ENCODE peak calls at places on chromosomes 16 and 17, in seven cellular contexts. D is HCT116, W is GM12878, Y is SK-N-SH, G is H1, I is HepG2, M is K562. Z is an unnamed sample.

GRCh38 chr16:66266436-66267286 is 99.8 kb upstream of the CDH5 start:
- DNase-seq in Y (peak), G (no peak), I (no peak), W (no peak), M (no peak), D (no peak), Z (no peak)

GRCh38 chr16:6695666-6696065 is 637.0 kb upstream of the RBFOX1 start:
- DNase-seq in W (no peak), D (no peak), G (no peak), Y (no peak), I (no peak), M (no peak), Z (no peak)

GRCh38 chr17:47739150-47739549 is 6.1 kb downstream of the TBX21 start:
- DNase-seq in I (no peak), G (no peak), D (no peak), W (no peak), M (no peak), Y (no peak), Z (no peak)

GRCh38 chr16:530111-530817 is 2.8 kb downstream of the CAPN15 start:
- DNase-seq in W (no peak), I (no peak), D (no peak), Y (no peak), G (no peak), M (no peak), Z (no peak)

GRCh38 chr17:67751101-67752074 is 33.7 kb downstream of the NOL11 start:
- DNase-seq in I (no peak), W (no peak), G (no peak), M (no peak), Y (no peak), D (no peak), Z (no peak)

GRCh38 chr17:33687831-33688230 is 394.7 kb upstream of the ASIC2 start:
- DNase-seq in M (no peak), G (no peak), W (no peak), Y (no peak), I (no peak), D (no peak), Z (no peak)

GRCh38 chr17:77597421-77598240 is 360.9 kb upstream of the TNRC6C start:
- DNase-seq in Y (no peak), G (no peak), D (no peak), W (no peak), I (no peak), M (no peak), Z (no peak)

GRCh38 chr16:20628213-20628612 is 52.0 kb upstream of the ACSM2B start:
- DNase-seq in M (no peak), I (no peak), Y (no peak), D (no peak), W (no peak), G (no peak), Z (no peak)

GRCh38 chr17:51059781-51060180 is 60.9 kb downstream of the SPAG9 start:
- DNase-seq in W (no peak), D (no peak), Y (no peak), M (no peak), I (peak), G (no peak), Z (no peak)

GRCh38 chr17:50028207-50029120 is 27.4 kb upstream of the ITGA3 start:
- DNase-seq in G (no peak), Y (peak), W (no peak), I (no peak), D (no peak), M (no peak), Z (no peak)

GRCh38 chr16:4695473-4696171 is 2.3 kb downstream of the NUDT16L1 start:
- DNase-seq in G (no peak), W (no peak), D (no peak), I (no peak), Y (no peak), M (no peak), Z (no peak)

GRCh38 chr17:50100921-50101345 is 5.8 kb downstream of the PDK2 start:
- DNase-seq in W (no peak), Y (no peak), M (no peak), G (no peak), D (no peak), I (no peak), Z (no peak)

GRCh38 chr17:63819585-63820537 is 7.4 kb upstream of the PSMC5 start:
- DNase-seq in Y (no peak), D (no peak), G (no peak), I (no peak), W (no peak), M (no peak), Z (no peak)

GRCh38 chr17:73738751-73739575 is 94.7 kb upstream of the SDK2 start:
- DNase-seq in G (no peak), Y (no peak), W (no peak), M (no peak), D (no peak), I (no peak), Z (no peak)

GRCh38 chr17:79363552-79364275 is 247.1 kb downstream of the RBFOX3 start:
- DNase-seq in Y (no peak), W (no peak), M (no peak), D (no peak), G (no peak), I (no peak), Z (no peak)

GRCh38 chr17:55238931-55239297 is 25.8 kb upstream of the HLF start:
- DNase-seq in M (peak), I (peak), G (no peak), Y (peak), D (no peak), W (no peak), Z (no peak)

GRCh38 chr17:55458977-55459376 is 37.3 kb upstream of the MMD start:
- DNase-seq in I (no peak), M (no peak), W (no peak), G (no peak), Y (no peak), D (peak), Z (no peak)

GRCh38 chr16:47493358-47494337 is 32.5 kb downstream of the PHKB start:
- DNase-seq in D (no peak), I (no peak), G (no peak), Y (no peak), M (no peak), W (peak), Z (no peak)
- TF ChIP-seq JUND in D (no peak), I (no peak), G (no peak), Y (no peak), M (no peak), W (no peak), Z (no peak)

GRCh38 chr16:11297492-11298142 is 16.5 kb upstream of the PRM1 start:
- DNase-seq in D (no peak), I (peak), G (no peak), W (peak), M (peak), Y (peak), Z (peak)
- TF ChIP-seq JUND in D (no peak), I (no peak), G (no peak), W (peak), M (no peak), Y (no peak), Z (no peak)

GRCh38 chr16:74650966-74651567 is 15.6 kb downstream of the RFWD3 start:
- DNase-seq in G (no peak), D (peak), Y (peak), I (peak), W (no peak), M (no peak), Z (no peak)
- TF ChIP-seq JUND in G (no peak), D (no peak), Y (no peak), I (no peak), W (no peak), M (no peak), Z (no peak)

DNA sequence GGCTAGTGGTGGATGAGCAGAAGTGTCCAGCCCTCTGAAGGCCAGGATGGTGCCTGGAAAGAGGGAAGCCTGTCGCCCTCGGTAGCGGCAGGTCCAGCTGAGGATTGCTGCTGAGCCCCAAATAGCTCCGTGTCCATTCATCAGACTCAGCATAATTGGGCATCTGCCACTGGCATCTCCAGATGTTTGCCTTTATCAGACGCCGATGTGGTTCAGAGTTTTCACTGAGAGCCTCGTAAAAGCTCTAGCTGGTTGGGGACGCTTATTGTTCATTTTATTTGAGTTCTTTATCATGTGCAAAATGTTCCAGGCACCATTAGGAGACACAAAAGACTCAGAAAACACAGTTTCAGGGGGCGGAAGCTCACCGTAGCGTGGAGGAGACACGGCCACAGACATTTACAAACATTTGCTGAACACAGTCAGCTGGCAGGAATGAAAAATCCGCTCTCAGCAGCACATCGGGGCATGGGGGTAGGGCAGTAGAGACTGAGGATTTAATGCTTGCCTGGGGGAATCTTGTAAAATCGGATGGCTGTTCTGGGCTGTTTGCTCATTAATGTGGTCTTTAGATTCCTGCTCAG is 41.8 kb downstream of the SMPD3 start:
- DNase-seq in I (no peak), M (no peak), D (no peak), W (no peak), Y (peak), G (no peak), Z (peak)
- TF ChIP-seq JUND in I (no peak), M (no peak), D (no peak), W (no peak), Y (no peak), G (no peak), Z (no peak)

DNA sequence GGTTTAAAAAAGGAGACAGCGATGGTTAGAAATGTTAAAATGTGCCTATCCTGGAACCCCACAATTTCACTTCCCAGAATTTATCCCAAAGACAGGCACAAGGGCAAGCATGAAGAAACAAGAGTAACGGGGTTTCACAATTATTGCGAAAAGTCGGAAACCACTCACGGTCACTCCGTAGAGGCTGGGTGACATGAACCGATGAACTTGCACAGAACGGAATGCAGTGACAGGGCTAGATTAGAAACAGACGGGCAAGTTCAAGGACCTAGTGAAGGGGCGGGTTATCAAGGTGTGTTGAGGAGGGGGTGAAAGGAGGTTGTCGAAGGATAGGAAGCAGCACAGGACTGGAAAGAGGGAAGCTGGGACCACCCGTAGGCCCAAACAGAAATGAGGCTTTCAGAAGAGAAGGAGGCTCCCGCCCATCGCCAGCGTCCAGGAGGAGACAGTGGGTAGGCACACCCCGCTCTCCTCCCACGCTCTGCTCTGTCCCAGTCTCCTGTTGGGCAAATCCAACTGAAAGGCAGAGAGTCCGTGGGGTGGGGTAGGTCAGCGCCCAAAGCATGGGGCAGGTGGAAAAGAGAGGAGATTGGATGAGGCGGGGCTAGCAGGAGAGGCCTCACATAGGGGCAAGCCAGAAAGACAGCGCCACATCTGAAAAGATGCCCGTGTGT is 47.4 kb upstream of the JPH3 start:
- DNase-seq in W (no peak), G (no peak), Y (no peak), D (no peak), M (no peak), I (peak), Z (no peak)
- TF ChIP-seq JUND in W (no peak), G (no peak), Y (no peak), D (no peak), M (no peak), I (no peak), Z (no peak)

Z was measured in T47D.